ENCODE peak calls at places on chromosomes 3 and 15, in seven cellular contexts. X is GM19239, E is type B pancreatic cell, Y is NAMALWA, Z is Ammon's horn, I is epithelial cell of esophagus, M is HTR-8/SVneo. K is an unnamed sample.

GRCh38 chr3:50971487-50971924 is 296.8 kb downstream of the DOCK3 start:
- DNase-seq in X (peak), M (peak), Z (no peak), Y (peak), I (peak), E (no peak), K (no peak)

GRCh38 chr3:177051419-177051818 is 145.9 kb downstream of the TBL1XR1 start:
- DNase-seq in M (no peak), I (no peak), Y (peak), Z (peak), X (no peak), E (no peak), K (no peak)

GRCh38 chr3:48140284-48140683 is 47.9 kb downstream of the CDC25A start:
- DNase-seq in Y (no peak), X (no peak), Z (no peak), E (no peak), M (no peak), I (no peak), K (no peak)

GRCh38 chr3:189305412-189305811 is 133.6 kb downstream of the TPRG1 start:
- DNase-seq in X (no peak), E (no peak), Z (no peak), M (no peak), I (peak), Y (no peak), K (no peak)

GRCh38 chr3:194908432-194908966 is 222.8 kb downstream of the FAM43A start:
- DNase-seq in Z (no peak), X (no peak), Y (no peak), M (no peak), I (no peak), E (no peak), K (no peak)

GRCh38 chr3:129624347-129625070 is 18.0 kb upstream of the PLXND1 start:
- DNase-seq in E (no peak), I (no peak), Y (no peak), Z (peak), M (no peak), X (no peak), K (no peak)

GRCh38 chr3:126917232-126917804 is 65.6 kb upstream of the PLXNA1 start:
- DNase-seq in Y (no peak), M (no peak), X (no peak), Z (no peak), E (no peak), I (no peak), K (no peak)

GRCh38 chr3:12175844-12176453 is 17.2 kb upstream of the TIMP4 start:
- DNase-seq in I (peak), X (peak), Y (peak), E (no peak), Z (peak), M (peak), K (no peak)

GRCh38 chr15:101534376-101534970 is 45.0 kb upstream of the PCSK6 start:
- DNase-seq in X (no peak), Y (no peak), I (no peak), E (no peak), M (no peak), Z (no peak), K (no peak)

GRCh38 chr3:28376424-28376823 is 27.8 kb upstream of the AZI2 start:
- DNase-seq in Y (no peak), Z (peak), M (no peak), E (no peak), I (peak), X (no peak), K (no peak)

GRCh38 chr15:41782486-41783271 is 8.4 kb downstream of the MAPKBP1 start:
- DNase-seq in Z (no peak), X (no peak), I (no peak), E (no peak), M (no peak), Y (peak), K (no peak)

GRCh38 chr15:89457086-89457485 is 39.3 kb downstream of the RHCG start:
- DNase-seq in X (peak), Y (peak), I (no peak), M (peak), Z (no peak), E (no peak), K (no peak)

GRCh38 chr3:186340211-186340610 is 21.8 kb downstream of the DGKG start:
- DNase-seq in X (no peak), E (no peak), Y (no peak), Z (no peak), I (peak), M (no peak), K (peak)

GRCh38 chr3:48314542-48314941 is 18.9 kb downstream of the SPINK8 start:
- DNase-seq in Y (no peak), X (no peak), M (no peak), I (no peak), E (no peak), Z (no peak), K (no peak)

GRCh38 chr15:70100495-70101331 is 3.0 kb upstream of the TLE3 start:
- DNase-seq in X (no peak), Z (no peak), I (peak), Y (peak), E (no peak), M (no peak), K (no peak)

GRCh38 chr3:46924921-46925584 is 47.5 kb downstream of the PTH1R start:
- DNase-seq in X (no peak), I (no peak), Y (no peak), E (no peak), M (no peak), Z (no peak), K (no peak)

GRCh38 chr3:196941846-196942225 is 492 bp downstream of the NCBP2 start:
- DNase-seq in Y (peak), Z (peak), I (peak), E (no peak), X (no peak), M (peak), K (peak)

GRCh38 chr15:29571728-29572454 is 250.4 kb downstream of the TJP1 start:
- DNase-seq in Y (no peak), I (no peak), M (no peak), X (no peak), Z (no peak), E (no peak), K (no peak)

GRCh38 chr3:83048556-83048955 is 1287.1 kb upstream of the GBE1 start:
- DNase-seq in Z (no peak), X (no peak), I (peak), M (no peak), E (no peak), Y (no peak), K (no peak)

GRCh38 chr3:159130108-159130507 is 328.3 kb downstream of the MFSD1 start:
- DNase-seq in X (no peak), E (no peak), I (peak), Z (no peak), Y (peak), M (no peak), K (no peak)

GRCh38 chr15:45943255-45943654 is 308.4 kb downstream of the SQOR start:
- DNase-seq in M (no peak), Y (peak), X (no peak), E (no peak), Z (no peak), I (peak), K (peak)

GRCh38 chr3:13024274-13024863 is 48.9 kb downstream of the IQSEC1 start:
- DNase-seq in M (no peak), E (no peak), Y (no peak), Z (no peak), I (no peak), X (no peak), K (no peak)

GRCh38 chr3:178341636-178342035 is 194.6 kb upstream of the KCNMB2 start:
- DNase-seq in I (no peak), E (no peak), M (no peak), X (no peak), Y (no peak), Z (no peak), K (no peak)

GRCh38 chr3:165523801-165524200 is 313.4 kb downstream of the BCHE start:
- DNase-seq in E (no peak), Z (no peak), I (peak), Y (no peak), X (no peak), M (no peak), K (peak)

GRCh38 chr15:95898746-95899145 is 431.8 kb upstream of the NR2F2 start:
- DNase-seq in X (no peak), E (no peak), Y (no peak), I (no peak), M (no peak), Z (no peak), K (no peak)

GRCh38 chr3:86087160-86087871 is 903.6 kb downstream of the VGLL3 start:
- DNase-seq in X (no peak), Z (no peak), Y (no peak), M (no peak), E (no peak), I (no peak), K (no peak)

GRCh38 chr15:68536331-68537095 is 42.3 kb upstream of the CORO2B start:
- DNase-seq in X (no peak), E (no peak), I (peak), Z (no peak), Y (no peak), M (no peak), K (no peak)